ENCODE peak calls at places on chromosomes 12 and 14, in seven cellular contexts. D, J, Q, H, Y, W and S are unnamed samples.
A peak's percentile ranks its signal among the peaks of the same experiment; 100 is the strongest.

GRCh38 chr12:51823875-51824565 is 24.5 kb downstream of the FIGNL2 start:
- DNase-seq in D (no peak), J (peak; percentile 59), Q (peak; percentile 85), H (peak; percentile 55), Y (peak; percentile 66), W (no peak), S (peak; percentile 65)

GRCh38 chr12:13864081-13864673 is 117.2 kb downstream of the GRIN2B start:
- DNase-seq in D (peak; percentile 79), J (peak; percentile 54), Q (peak; percentile 88), H (peak; percentile 57), Y (peak; percentile 46), W (peak; percentile 58), S (peak; percentile 69)

GRCh38 chr14:56461876-56462275 is 117.7 kb upstream of the TMEM260 start:
- DNase-seq in D (no peak), J (no peak), Q (no peak), H (no peak), Y (no peak), W (no peak), S (no peak)

GRCh38 chr12:126772171-126772864 is 1494.7 kb upstream of the TMEM132C start:
- DNase-seq in D (no peak), J (peak; percentile 93), Q (peak; percentile 66), H (no peak), Y (no peak), W (peak; percentile 33), S (peak; percentile 63)

GRCh38 chr12:12908252-12908651 is 16.9 kb downstream of the GPRC5A start:
- DNase-seq in D (no peak), J (no peak), Q (peak; percentile 31), H (no peak), Y (no peak), W (no peak), S (no peak)

GRCh38 chr12:118017926-118018325 is 1.4 kb downstream of the RFC5 start:
- DNase-seq in D (no peak), J (no peak), Q (no peak), H (no peak), Y (no peak), W (no peak), S (no peak)

GRCh38 chr14:97177016-97177415 is 379.8 kb downstream of the VRK1 start:
- DNase-seq in D (no peak), J (peak; percentile 69), Q (peak; percentile 58), H (no peak), Y (peak; percentile 14), W (no peak), S (peak; percentile 44)

GRCh38 chr12:72271741-72272661 is at the start of gene TRHDE:
- DNase-seq in D (peak; percentile 64), J (no peak), Q (peak; percentile 17), H (peak; percentile 7), Y (peak; percentile 61), W (no peak), S (no peak)

GRCh38 chr14:62626416-62626815 is 418.8 kb downstream of the KCNH5 start:
- DNase-seq in D (no peak), J (no peak), Q (no peak), H (no peak), Y (no peak), W (no peak), S (no peak)

GRCh38 chr12:497501-498160 is 37.9 kb downstream of the B4GALNT3 start:
- DNase-seq in D (no peak), J (no peak), Q (no peak), H (no peak), Y (no peak), W (no peak), S (no peak)

GRCh38 chr12:15151141-15152091 is 69.8 kb downstream of the RERG start:
- DNase-seq in D (no peak), J (peak; percentile 6), Q (peak; percentile 32), H (peak; percentile 50), Y (peak; percentile 27), W (no peak), S (peak; percentile 14)

GRCh38 chr12:76312314-76312713 is 35.9 kb downstream of the BBS10 start:
- DNase-seq in D (no peak), J (no peak), Q (no peak), H (peak; percentile 30), Y (no peak), W (no peak), S (no peak)

GRCh38 chr12:53713516-53713915 is 13.7 kb downstream of the CALCOCO1 start:
- DNase-seq in D (no peak), J (no peak), Q (no peak), H (no peak), Y (no peak), W (no peak), S (no peak)

GRCh38 chr14:69424139-69424923 is 25.8 kb downstream of the SLC39A9 start:
- DNase-seq in D (no peak), J (no peak), Q (no peak), H (no peak), Y (no peak), W (no peak), S (no peak)

GRCh38 chr12:113413488-113413939 is 8.7 kb upstream of the SDSL start:
- DNase-seq in D (no peak), J (no peak), Q (peak; percentile 71), H (no peak), Y (no peak), W (no peak), S (peak; percentile 76)

GRCh38 chr14:71139058-71139946 is 232.0 kb downstream of the PCNX1 start:
- DNase-seq in D (peak; percentile 78), J (peak; percentile 21), Q (peak; percentile 53), H (peak; percentile 46), Y (peak; percentile 85), W (peak; percentile 67), S (peak; percentile 60)

GRCh38 chr14:32629146-32629545 is 300.0 kb downstream of the AKAP6 start:
- DNase-seq in D (no peak), J (no peak), Q (no peak), H (no peak), Y (no peak), W (no peak), S (no peak)

GRCh38 chr14:66206554-66206953 is 279.6 kb upstream of the CCDC196 start:
- DNase-seq in D (no peak), J (no peak), Q (no peak), H (no peak), Y (no peak), W (no peak), S (peak; percentile 4)

GRCh38 chr14:54844479-54844878 is 58.1 kb downstream of the GCH1 start:
- DNase-seq in D (no peak), J (no peak), Q (no peak), H (no peak), Y (no peak), W (no peak), S (no peak)

GRCh38 chr14:79584679-79585078 is 626.6 kb downstream of the DIO2 start:
- DNase-seq in D (no peak), J (no peak), Q (peak; percentile 61), H (peak; percentile 26), Y (no peak), W (no peak), S (no peak)

GRCh38 chr14:31018057-31018645 is 7.3 kb upstream of the AP4S1 start:
- DNase-seq in D (no peak), J (no peak), Q (no peak), H (no peak), Y (no peak), W (no peak), S (no peak)

GRCh38 chr14:87944987-87945604 is 47.9 kb downstream of the GALC start:
- DNase-seq in D (no peak), J (peak; percentile 33), Q (peak; percentile 62), H (peak; percentile 64), Y (peak; percentile 3), W (peak; percentile 19), S (peak; percentile 55)

GRCh38 chr12:93526786-93527428 is 45.6 kb upstream of the SOCS2 start:
- DNase-seq in D (no peak), J (peak; percentile 61), Q (peak; percentile 92), H (peak; percentile 62), Y (no peak), W (no peak), S (no peak)
- TF ChIP-seq MAX in D (no peak), J (no peak), Q (peak; percentile 76), H (no peak), Y (peak; percentile 52), W (no peak), S (no peak)

GRCh38 chr14:75274899-75275569 is 3.6 kb upstream of the FOS start:
- DNase-seq in D (no peak), J (no peak), Q (no peak), H (no peak), Y (no peak), W (no peak), S (peak; percentile 98)
- TF ChIP-seq MAX in D (no peak), J (no peak), Q (no peak), H (no peak), Y (no peak), W (no peak), S (peak; percentile 93)

DNA sequence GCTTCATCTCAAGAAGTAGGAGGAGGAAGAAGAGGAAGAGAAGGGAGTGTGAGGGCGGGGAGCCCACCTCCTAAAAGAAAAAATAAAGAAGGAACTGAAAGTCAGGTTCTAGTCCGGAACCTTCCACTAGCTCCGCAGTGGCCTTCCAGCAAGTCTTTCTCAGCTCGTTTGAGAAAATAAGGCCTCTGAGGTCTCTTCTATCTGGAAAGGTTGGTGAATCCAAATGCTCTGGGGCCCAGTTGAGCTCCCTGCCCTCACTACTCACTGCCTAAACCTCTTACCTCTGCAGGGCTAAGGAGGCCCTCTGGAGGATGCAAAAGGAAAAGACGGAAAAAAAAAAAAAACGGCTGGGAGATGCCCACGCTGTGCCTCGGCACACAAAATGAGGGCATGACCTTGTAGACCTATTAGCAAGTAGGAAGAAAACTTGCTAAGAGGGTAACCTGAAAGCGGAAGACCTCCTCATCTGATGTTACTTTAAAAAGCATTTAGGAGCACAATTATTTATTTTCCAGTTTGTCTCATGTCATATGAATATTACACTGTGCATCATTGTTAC is 35.9 kb downstream of the FBLN5 start:
- DNase-seq in D (peak; percentile 34), J (peak; percentile 40), Q (peak; percentile 68), H (peak; percentile 49), Y (peak; percentile 42), W (peak; percentile 13), S (peak; percentile 63)
- TF ChIP-seq MAX in D (no peak), J (no peak), Q (no peak), H (no peak), Y (no peak), W (no peak), S (no peak)

DNA sequence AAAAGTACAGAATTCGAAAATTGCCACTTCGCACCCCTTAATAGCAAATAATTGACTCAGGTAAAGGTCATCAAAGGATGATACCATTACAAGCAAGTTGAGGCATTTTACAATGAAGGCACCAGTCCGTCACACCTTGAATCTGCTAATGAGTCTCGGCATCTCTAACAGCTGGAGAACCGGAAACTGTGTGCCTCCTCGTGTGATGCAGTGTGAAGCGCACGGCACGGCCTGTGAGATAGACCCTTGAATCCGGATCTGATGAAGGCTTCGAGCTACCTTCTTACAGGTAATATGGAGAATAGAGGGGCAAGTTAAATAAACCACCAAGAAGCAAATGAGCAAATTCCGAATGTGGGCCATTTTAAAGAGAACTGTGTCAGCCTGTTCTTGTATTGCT is 19.8 kb upstream of the TUBA1A start:
- DNase-seq in D (no peak), J (no peak), Q (no peak), H (no peak), Y (no peak), W (no peak), S (no peak)
- TF ChIP-seq MAX in D (no peak), J (no peak), Q (no peak), H (no peak), Y (no peak), W (no peak), S (no peak)

GRCh38 chr12:124919646-124920352 is 5.3 kb upstream of the UBC start:
- DNase-seq in D (no peak), J (no peak), Q (peak; percentile 67), H (peak; percentile 43), Y (no peak), W (no peak), S (peak; percentile 44)
- TF ChIP-seq MAX in D (no peak), J (no peak), Q (peak; percentile 11), H (no peak), Y (no peak), W (no peak), S (no peak)

GRCh38 chr12:7123806-7124519 is 4.7 kb downstream of the RBP5 start:
- DNase-seq in D (no peak), J (no peak), Q (no peak), H (peak; percentile 75), Y (no peak), W (no peak), S (no peak)
- TF ChIP-seq MAX in D (no peak), J (no peak), Q (no peak), H (no peak), Y (no peak), W (no peak), S (no peak)